ENCODE peak calls at places on chromosomes 1 and 21, in eight cellular contexts. B, D, S, R, C, V, T and W are unnamed samples.

GRCh38 chr1:170707116-170707515 is 43.2 kb downstream of the PRRX1 start:
- DNase-seq in B (no peak), D (no peak), S (no peak), R (no peak), C (no peak), V (no peak), T (no peak), W (no peak)

GRCh38 chr1:64212023-64212422 is 8.6 kb downstream of the UBE2U start:
- DNase-seq in B (no peak), D (no peak), S (no peak), R (no peak), C (no peak), V (peak), T (no peak), W (no peak)

GRCh38 chr1:89260575-89261275 is 11.9 kb downstream of the GBP5 start:
- DNase-seq in B (no peak), D (no peak), S (no peak), R (no peak), C (no peak), V (peak), T (no peak), W (no peak)

GRCh38 chr1:241706967-241707366 is 54.9 kb downstream of the WDR64 start:
- DNase-seq in B (no peak), D (no peak), S (no peak), R (peak), C (no peak), V (peak), T (peak), W (no peak)

GRCh38 chr1:32960342-32960741 is 4.3 kb downstream of the RNF19B start:
- DNase-seq in B (no peak), D (no peak), S (no peak), R (no peak), C (no peak), V (no peak), T (no peak), W (no peak)

GRCh38 chr21:38219049-38219628 is 37.7 kb upstream of the KCNJ15 start:
- DNase-seq in B (no peak), D (peak), S (peak), R (peak), C (peak), V (peak), T (peak), W (no peak)

GRCh38 chr1:82920418-82921248 is 1078.3 kb downstream of the TTLL7 start:
- DNase-seq in B (no peak), D (no peak), S (no peak), R (no peak), C (no peak), V (no peak), T (no peak), W (no peak)

GRCh38 chr1:183550915-183551314 is 39.3 kb downstream of the NCF2 start:
- DNase-seq in B (no peak), D (no peak), S (no peak), R (no peak), C (no peak), V (no peak), T (no peak), W (no peak)

GRCh38 chr1:160781129-160781808 is 14.7 kb upstream of the LY9 start:
- DNase-seq in B (no peak), D (no peak), S (no peak), R (no peak), C (no peak), V (no peak), T (no peak), W (no peak)

GRCh38 chr1:33094971-33095604 is 14.1 kb downstream of the AZIN2 start:
- DNase-seq in B (no peak), D (peak), S (peak), R (no peak), C (no peak), V (peak), T (peak), W (peak)

GRCh38 chr1:31811605-31812004 is 4.2 kb downstream of the SPOCD1 start:
- DNase-seq in B (no peak), D (no peak), S (peak), R (no peak), C (no peak), V (no peak), T (no peak), W (no peak)

GRCh38 chr1:204445860-204446412 is 34.3 kb upstream of the PPP1R15B start:
- DNase-seq in B (no peak), D (peak), S (no peak), R (no peak), C (peak), V (no peak), T (peak), W (no peak)
- TF ChIP-seq CTCF in B (no peak), D (no peak), S (peak), R (peak), C (peak), V (peak), T (no peak), W (no peak)

DNA sequence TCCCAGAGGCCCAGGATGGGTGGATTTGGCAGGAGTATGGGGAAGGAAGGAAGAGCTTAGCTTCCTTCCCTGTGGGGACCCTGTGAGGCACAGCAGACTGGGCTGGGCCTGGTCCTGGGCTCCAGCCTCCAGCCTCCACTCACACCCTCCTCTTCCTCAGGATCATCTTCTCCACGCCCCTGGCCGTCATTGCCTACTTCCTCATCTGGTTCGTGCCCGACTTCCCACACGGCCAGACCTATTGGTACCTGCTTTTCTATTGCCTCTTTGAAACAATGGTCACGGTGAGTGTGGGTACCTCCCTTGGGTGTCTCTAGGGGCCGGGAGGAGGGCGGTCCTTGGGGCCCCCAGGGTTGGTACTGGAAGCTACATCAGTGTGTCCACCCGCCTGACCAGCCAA is 10.1 kb downstream of the MFSD2A start:
- DNase-seq in B (no peak), D (no peak), S (no peak), R (no peak), C (no peak), V (no peak), T (no peak), W (no peak)
- TF ChIP-seq CTCF in B (no peak), D (no peak), S (no peak), R (no peak), C (no peak), V (no peak), T (no peak), W (no peak)

DNA sequence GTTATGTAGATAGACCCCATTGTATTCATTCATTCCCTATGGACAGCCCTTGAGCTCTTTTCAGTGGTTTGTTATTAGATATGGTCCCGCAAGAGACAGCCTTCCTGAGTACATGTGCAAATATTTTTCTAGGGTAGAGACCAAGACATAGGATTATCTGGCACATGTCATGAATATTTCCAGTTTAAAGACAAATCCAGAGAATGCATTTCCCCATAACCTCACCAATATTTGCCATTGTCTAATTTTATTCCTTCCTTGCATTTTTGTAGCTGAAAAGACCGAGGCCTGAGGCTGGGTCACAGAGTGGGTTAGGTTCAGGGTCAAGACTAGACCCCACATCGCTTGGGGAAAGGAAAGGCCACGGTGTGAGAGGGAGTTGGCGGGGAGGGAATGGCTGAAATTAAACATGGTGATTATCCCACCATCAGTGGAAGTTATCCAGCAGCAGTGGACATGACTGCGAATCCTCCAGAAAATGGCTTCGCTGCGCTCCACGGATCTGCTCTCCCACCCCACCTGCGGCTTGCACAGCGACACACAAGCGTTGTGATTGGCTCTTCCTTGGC is 15.9 kb upstream of the STMN1 start:
- DNase-seq in B (no peak), D (no peak), S (peak), R (no peak), C (no peak), V (no peak), T (no peak), W (no peak)
- TF ChIP-seq CTCF in B (no peak), D (no peak), S (no peak), R (no peak), C (no peak), V (no peak), T (no peak), W (no peak)

GRCh38 chr21:22795091-22795490 is 1796.9 kb downstream of the NCAM2 start:
- DNase-seq in B (no peak), D (no peak), S (no peak), R (no peak), C (no peak), V (no peak), T (no peak), W (no peak)
- TF ChIP-seq CTCF in B (no peak), D (no peak), S (no peak), R (no peak), C (no peak), V (no peak), T (no peak), W (no peak)

DNA sequence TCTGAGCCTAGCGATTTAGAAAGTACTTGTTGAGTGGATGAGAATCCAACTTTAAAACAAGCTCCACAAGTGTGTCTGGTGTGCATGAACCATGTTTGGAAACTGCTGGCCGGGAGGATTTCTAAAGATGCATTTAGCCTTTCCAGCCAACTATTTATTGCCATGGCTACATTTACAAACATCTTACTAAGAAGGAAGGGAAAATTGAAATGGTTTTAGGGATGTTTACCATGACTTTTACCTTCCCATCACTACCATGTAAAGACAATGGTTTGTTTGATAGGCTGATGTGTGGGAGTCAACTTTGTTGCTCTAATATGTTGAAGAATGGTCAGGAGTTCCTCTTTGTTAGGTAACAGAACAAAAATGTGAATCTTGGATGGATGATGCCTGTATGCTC is 37.7 kb upstream of the ARHGAP29 start:
- DNase-seq in B (no peak), D (no peak), S (no peak), R (no peak), C (no peak), V (no peak), T (no peak), W (no peak)
- TF ChIP-seq CTCF in B (no peak), D (no peak), S (no peak), R (no peak), C (no peak), V (no peak), T (no peak), W (no peak)

GRCh38 chr1:81758213-81758612 is 42.5 kb upstream of the ADGRL2 start:
- DNase-seq in B (no peak), D (no peak), S (no peak), R (no peak), C (no peak), V (no peak), T (no peak), W (no peak)

GRCh38 chr1:81757398-81758020 is 43.2 kb upstream of the ADGRL2 start:
- DNase-seq in B (no peak), D (no peak), S (no peak), R (no peak), C (no peak), V (peak), T (no peak), W (no peak)

GRCh38 chr1:81756872-81757271 is 43.9 kb upstream of the ADGRL2 start:
- DNase-seq in B (no peak), D (no peak), S (no peak), R (no peak), C (no peak), V (peak), T (no peak), W (no peak)

GRCh38 chr1:81760487-81761097 is 40.1 kb upstream of the ADGRL2 start:
- DNase-seq in B (no peak), D (no peak), S (no peak), R (no peak), C (peak), V (peak), T (no peak), W (no peak)
- TF ChIP-seq CTCF in B (no peak), D (no peak), S (peak), R (no peak), C (peak), V (peak), T (no peak), W (peak)

DNA sequence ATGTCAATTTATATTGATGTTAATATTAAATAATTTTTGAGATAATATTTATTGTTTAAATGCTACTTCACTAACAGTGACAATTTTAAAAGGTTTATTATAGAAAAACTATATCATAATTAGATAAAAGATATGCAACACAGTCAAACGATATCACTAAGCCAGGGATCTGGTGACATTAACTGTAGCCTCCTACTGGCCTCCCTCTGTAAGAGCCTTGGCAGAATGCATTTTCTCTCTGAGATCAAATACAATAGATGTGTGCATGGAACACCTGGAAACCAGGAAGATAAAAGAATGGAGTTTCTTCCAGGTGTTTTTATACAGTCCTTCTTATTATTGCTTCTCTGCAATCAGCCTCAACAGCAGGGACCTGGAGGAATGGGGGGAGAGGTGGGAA is 1762.1 kb downstream of the BRINP3 start:
- DNase-seq in B (no peak), D (no peak), S (no peak), R (no peak), C (no peak), V (no peak), T (no peak), W (no peak)
- TF ChIP-seq CTCF in B (no peak), D (no peak), S (no peak), R (no peak), C (no peak), V (no peak), T (no peak), W (peak)

GRCh38 chr1:237799762-237800474 is 90.8 kb downstream of the ZP4 start:
- DNase-seq in B (no peak), D (peak), S (no peak), R (no peak), C (peak), V (no peak), T (peak), W (no peak)
- TF ChIP-seq CTCF in B (no peak), D (no peak), S (no peak), R (peak), C (no peak), V (no peak), T (no peak), W (peak)

GRCh38 chr1:55477953-55478352 is 262.8 kb upstream of the USP24 start:
- DNase-seq in B (no peak), D (no peak), S (no peak), R (no peak), C (no peak), V (no peak), T (no peak), W (no peak)

GRCh38 chr1:55480396-55480795 is 265.2 kb upstream of the USP24 start:
- DNase-seq in B (no peak), D (no peak), S (no peak), R (no peak), C (no peak), V (no peak), T (no peak), W (no peak)

GRCh38 chr1:55476445-55477015 is 261.4 kb upstream of the USP24 start:
- DNase-seq in B (no peak), D (no peak), S (no peak), R (no peak), C (no peak), V (no peak), T (no peak), W (no peak)

GRCh38 chr1:55479970-55480369 is 264.8 kb upstream of the USP24 start:
- DNase-seq in B (no peak), D (no peak), S (no peak), R (no peak), C (no peak), V (no peak), T (no peak), W (no peak)

GRCh38 chr1:55478742-55479141 is 263.6 kb upstream of the USP24 start:
- DNase-seq in B (no peak), D (no peak), S (no peak), R (no peak), C (peak), V (no peak), T (no peak), W (no peak)
- TF ChIP-seq CTCF in B (no peak), D (no peak), S (no peak), R (no peak), C (peak), V (no peak), T (no peak), W (peak)